ENCODE peak calls at places on chromosomes 13 and 19, in four cellular contexts. Q is HepG2, I is GM12878, U is K562. K is an unnamed sample.
A peak's percentile ranks its signal among the peaks of the same experiment; 100 is the strongest.

GRCh38 chr19:40216013-40216776 is 2.0 kb downstream of the TTC9B start:
- DNase-seq in I (no peak), Q (no peak), U (no peak), K (no peak)

GRCh38 chr19:10936661-10937084 is 8.1 kb downstream of the TIMM29 start:
- DNase-seq in Q (peak; percentile 76), U (peak; percentile 60), I (peak; percentile 35), K (peak; percentile 75)

GRCh38 chr19:1651548-1652394 is 644 bp downstream of the TCF3 start:
- DNase-seq in U (peak; percentile 67), I (no peak), Q (no peak), K (no peak)

GRCh38 chr19:2538096-2538757 is 62.3 kb downstream of the GADD45B start:
- DNase-seq in Q (no peak), I (no peak), U (no peak), K (no peak)

GRCh38 chr19:5908773-5909442 is 4.2 kb downstream of the VMAC start:
- DNase-seq in Q (peak; percentile 92), I (no peak), U (no peak), K (no peak)

GRCh38 chr19:50044922-50045321 is 19.1 kb downstream of the ZNF473 start:
- DNase-seq in I (no peak), U (no peak), Q (no peak), K (no peak)

GRCh38 chr19:13833330-13834265 is 38.4 kb downstream of the ZSWIM4 start:
- DNase-seq in U (peak; percentile 96), I (no peak), Q (peak; percentile 84), K (peak; percentile 91)

GRCh38 chr19:28694812-28695211 is 518.1 kb downstream of the UQCRFS1 start:
- DNase-seq in I (no peak), Q (no peak), U (no peak), K (no peak)

GRCh38 chr13:37109080-37109678 is 3.7 kb upstream of the CSNK1A1L start:
- DNase-seq in Q (peak; percentile 3), U (no peak), I (no peak), K (no peak)

GRCh38 chr13:67069117-67069767 is 160.9 kb downstream of the PCDH9 start:
- DNase-seq in I (no peak), U (no peak), Q (no peak), K (peak; percentile 69)

GRCh38 chr19:48907671-48908070 is 7.6 kb downstream of the NUCB1 start:
- DNase-seq in U (no peak), Q (peak; percentile 83), I (no peak), K (no peak)

GRCh38 chr13:47628666-47629065 is 372.4 kb downstream of the SUCLA2 start:
- DNase-seq in I (no peak), U (no peak), Q (no peak), K (no peak)

GRCh38 chr13:35630551-35631275 is 154.2 kb upstream of the MAB21L1 start:
- DNase-seq in I (no peak), U (peak; percentile 11), Q (peak; percentile 52), K (peak; percentile 61)

GRCh38 chr19:3644351-3645066 is 17.9 kb upstream of the CACTIN start:
- DNase-seq in U (no peak), Q (no peak), I (no peak), K (no peak)

GRCh38 chr13:71817335-71817734 is 49.7 kb downstream of the DACH1 start:
- DNase-seq in U (no peak), I (no peak), Q (no peak), K (no peak)

GRCh38 chr19:15464394-15465385 is at the start of gene RASAL3:
- DNase-seq in U (no peak), Q (no peak), I (peak; percentile 51), K (no peak)

GRCh38 chr13:106034201-106034600 is 501.3 kb downstream of the EFNB2 start:
- DNase-seq in U (no peak), I (no peak), Q (no peak), K (no peak)

GRCh38 chr13:106041445-106041844 is 494.0 kb downstream of the EFNB2 start:
- DNase-seq in U (no peak), I (no peak), Q (no peak), K (no peak)

GRCh38 chr13:106033634-106034033 is 501.8 kb downstream of the EFNB2 start:
- DNase-seq in U (no peak), Q (peak; percentile 4), I (no peak), K (peak; percentile 27)

GRCh38 chr13:106036870-106037269 is 498.6 kb downstream of the EFNB2 start:
- DNase-seq in I (no peak), U (no peak), Q (no peak), K (peak; percentile 12)

DNA sequence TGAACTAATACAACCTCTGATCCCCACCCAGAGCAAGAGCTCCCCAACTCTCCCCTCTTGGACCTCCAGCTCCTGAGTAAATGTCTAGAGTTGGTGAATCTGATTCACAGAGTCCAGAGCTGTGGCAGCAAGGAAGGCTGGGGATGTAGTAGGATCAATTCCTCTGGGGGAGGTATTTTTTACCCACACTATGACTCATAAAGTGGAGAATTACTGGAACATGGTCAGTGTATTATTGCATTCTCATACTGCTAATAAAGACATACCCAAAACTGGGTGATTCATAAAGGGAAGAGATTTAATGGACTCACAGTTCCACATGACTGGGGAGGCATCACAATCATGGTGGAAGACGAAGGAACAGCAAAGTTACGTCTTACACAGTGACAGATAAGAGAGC is 496.7 kb downstream of the EFNB2 start:
- DNase-seq in Q (no peak), I (no peak), U (no peak), K (no peak)
- TF ChIP-seq RAD21 in Q (no peak), I (no peak), U (no peak), K (no peak)

DNA sequence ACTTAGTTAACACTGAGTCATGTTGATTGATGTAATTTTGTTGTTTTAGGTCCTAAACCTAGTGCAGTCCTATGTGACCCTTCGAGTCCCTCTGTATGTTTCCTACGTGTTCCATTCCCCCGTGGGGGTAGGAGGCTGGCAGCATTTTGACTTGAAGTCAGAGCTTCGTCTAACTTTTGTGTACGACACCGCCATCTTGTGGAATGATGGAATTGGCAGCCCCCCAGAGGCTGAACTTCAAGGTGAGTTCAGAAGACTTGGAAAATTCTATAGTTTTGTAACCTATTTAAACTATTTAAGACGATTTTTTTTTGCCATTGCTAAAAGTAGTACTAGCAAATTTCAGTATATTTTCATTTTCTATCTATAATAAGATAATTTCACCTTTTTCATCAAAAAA is 117.9 kb downstream of the STOML3 start:
- DNase-seq in Q (peak; percentile 35), U (peak; percentile 20), I (no peak), K (peak; percentile 41)
- TF ChIP-seq ESRRA in Q (no peak), U (no peak), I (no peak), K (no peak)

GRCh38 chr13:23349127-23349897 is 84.2 kb downstream of the SACS start:
- DNase-seq in I (no peak), Q (no peak), U (no peak), K (no peak)
- TF ChIP-seq RAD21 in I (no peak), Q (no peak), U (no peak), K (no peak)

GRCh38 chr13:30004204-30004603 is 153.8 kb upstream of the UBL3 start:
- DNase-seq in Q (no peak), U (no peak), I (no peak), K (peak; percentile 29)

GRCh38 chr13:30000373-30000770 is 150.0 kb upstream of the UBL3 start:
- DNase-seq in U (no peak), Q (no peak), I (no peak), K (no peak)

GRCh38 chr13:30006246-30006645 is 155.8 kb upstream of the UBL3 start:
- DNase-seq in U (no peak), Q (no peak), I (no peak), K (no peak)

GRCh38 chr13:29999492-30000372 is 149.3 kb upstream of the UBL3 start:
- DNase-seq in Q (no peak), U (no peak), I (no peak), K (no peak)

DNA sequence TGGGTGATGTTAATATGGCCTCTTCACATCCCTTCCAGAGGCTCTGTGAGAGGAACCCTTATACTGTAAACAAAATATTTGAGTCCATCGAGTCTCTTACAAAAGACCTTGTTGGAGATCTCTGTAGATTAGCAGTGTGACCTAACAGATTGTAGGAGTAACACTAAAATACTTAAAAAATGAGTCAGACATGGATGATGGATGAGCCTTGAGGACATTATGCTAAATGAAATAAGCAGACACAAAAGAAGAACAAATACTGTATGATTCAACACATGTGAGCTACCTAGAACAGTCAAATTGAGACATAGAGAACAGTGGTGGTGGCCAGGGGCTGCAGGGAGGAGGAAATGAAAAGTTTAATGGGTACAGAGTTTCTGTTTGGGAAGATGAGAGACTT is 152.2 kb upstream of the UBL3 start:
- DNase-seq in U (no peak), Q (no peak), I (no peak), K (peak; percentile 56)
- TF ChIP-seq ESRRA in U (no peak), Q (no peak), I (no peak), K (no peak)

DNA sequence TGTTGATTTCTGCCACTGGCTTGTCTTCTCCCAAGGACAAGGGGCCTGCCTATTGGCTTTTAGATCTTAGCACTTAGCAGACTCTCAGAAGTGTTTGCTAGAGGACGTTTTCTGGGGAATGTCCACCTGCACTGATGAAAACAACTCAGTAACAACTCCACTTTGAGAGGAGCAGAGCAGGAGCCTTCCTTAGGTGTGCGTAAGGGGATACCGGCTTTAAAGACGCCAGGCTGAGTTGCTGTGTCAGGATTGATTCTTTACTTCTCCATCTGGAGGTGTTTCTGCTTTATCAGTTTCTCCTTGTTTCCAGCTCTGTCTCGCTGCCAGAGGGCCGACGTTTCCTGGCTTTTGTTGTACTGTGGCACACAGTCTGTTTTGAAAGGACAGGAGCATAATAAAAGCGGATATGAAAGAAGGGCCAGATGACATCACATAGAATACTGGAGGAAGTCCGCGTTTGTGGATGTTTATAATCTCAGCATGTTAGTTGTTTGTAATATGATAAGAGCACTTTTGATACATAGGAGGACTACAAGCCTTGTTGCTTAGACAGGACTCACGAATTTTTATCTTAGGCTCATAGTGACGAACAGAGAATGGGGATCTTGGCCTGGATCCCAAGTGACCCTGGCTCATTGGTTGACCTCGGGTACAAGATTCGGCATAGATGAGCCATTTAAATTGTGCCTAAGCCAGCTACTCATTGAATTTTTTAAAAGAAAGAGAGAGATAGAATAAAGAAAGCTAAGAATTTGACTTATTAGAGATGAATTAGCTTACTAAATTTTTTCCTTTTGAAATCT is 34.6 kb downstream of the COL4A2 start:
- DNase-seq in Q (no peak), I (no peak), U (no peak), K (no peak)
- TF ChIP-seq RAD21 in Q (no peak), I (no peak), U (no peak), K (no peak)

DNA sequence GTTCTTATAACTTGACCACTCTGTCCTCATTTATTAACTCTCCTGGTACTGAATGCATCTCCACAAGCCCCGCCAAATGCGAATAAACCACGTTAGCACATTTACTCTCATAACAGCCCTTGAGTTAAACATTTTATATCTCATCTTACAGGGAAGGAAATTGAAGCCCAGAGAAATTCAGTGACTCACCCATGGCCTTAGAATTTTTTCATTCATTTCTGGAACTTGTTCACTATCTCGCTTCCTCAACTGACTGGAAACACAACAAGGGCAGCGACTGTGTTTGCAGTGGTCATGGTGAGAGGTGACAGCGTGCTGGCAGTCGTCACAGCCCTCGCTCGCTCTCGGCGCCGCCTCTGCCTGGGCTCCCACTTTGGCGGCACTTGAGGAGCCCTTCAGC is 39.5 kb downstream of the SERP2 start:
- DNase-seq in Q (no peak), U (no peak), I (no peak), K (no peak)
- TF ChIP-seq ESRRA in Q (no peak), U (no peak), I (no peak), K (no peak)

GRCh38 chr13:42064259-42064658 is 15.8 kb downstream of the DGKH start:
- DNase-seq in Q (no peak), U (no peak), I (no peak), K (no peak)
- TF ChIP-seq RAD21 in Q (no peak), U (no peak), I (no peak), K (no peak)

GRCh38 chr13:75123428-75123827 is 358.5 kb downstream of the TBC1D4 start:
- DNase-seq in U (no peak), I (no peak), Q (no peak), K (no peak)
- TF ChIP-seq ESRRA in U (no peak), I (no peak), Q (no peak), K (no peak)